ENCODE peak calls at places on chromosomes 13 and 19, in ten cellular contexts. V, H, Y, E, D, C, U, S, Z and K are unnamed samples.

GRCh38 chr13:77516342-77516789 is 19.1 kb upstream of the SCEL start:
- DNase-seq in V (no peak), H (no peak), Y (peak), E (no peak), D (peak), C (no peak), U (peak), S (no peak), Z (peak), K (peak)

GRCh38 chr13:46207828-46208227 is 3.9 kb upstream of the LRRC63 start:
- DNase-seq in V (no peak), H (no peak), Y (no peak), E (no peak), D (no peak), C (no peak), U (no peak), S (no peak), Z (no peak), K (no peak)

GRCh38 chr13:22325761-22326160 is 654.9 kb downstream of the FGF9 start:
- DNase-seq in V (no peak), H (no peak), Y (no peak), E (no peak), D (no peak), C (no peak), U (no peak), S (no peak), Z (no peak), K (no peak)

GRCh38 chr13:113951246-113951999 is 22.5 kb downstream of the C13orf46 start:
- DNase-seq in V (peak), H (peak), Y (peak), E (peak), D (peak), C (peak), U (peak), S (peak), Z (peak), K (peak)

GRCh38 chr19:10416380-10417257 is 3.7 kb upstream of the PDE4A start:
- DNase-seq in V (peak), H (peak), Y (peak), E (peak), D (peak), C (peak), U (peak), S (peak), Z (peak), K (peak)

GRCh38 chr19:30587869-30588268 is 215.7 kb downstream of the ZNF536 start:
- DNase-seq in V (no peak), H (no peak), Y (no peak), E (no peak), D (no peak), C (no peak), U (no peak), S (no peak), Z (no peak), K (no peak)

GRCh38 chr19:50979758-50980157 is 4.0 kb downstream of the KLK7 start:
- DNase-seq in V (no peak), H (no peak), Y (no peak), E (no peak), D (no peak), C (no peak), U (no peak), S (no peak), Z (no peak), K (no peak)

GRCh38 chr13:45817833-45818232 is 33.7 kb downstream of the SIAH3 start:
- DNase-seq in V (no peak), H (no peak), Y (no peak), E (no peak), D (no peak), C (no peak), U (no peak), S (no peak), Z (peak), K (no peak)

GRCh38 chr19:37227996-37228395 is 10.0 kb downstream of the ZNF383 start:
- DNase-seq in V (no peak), H (no peak), Y (no peak), E (peak), D (no peak), C (no peak), U (no peak), S (no peak), Z (peak), K (no peak)

GRCh38 chr13:70310720-70311119 is 202.5 kb upstream of the KLHL1 start:
- DNase-seq in V (peak), H (no peak), Y (no peak), E (peak), D (peak), C (no peak), U (no peak), S (no peak), Z (peak), K (no peak)

GRCh38 chr13:95140502-95140901 is 160.7 kb downstream of the ABCC4 start:
- DNase-seq in V (no peak), H (no peak), Y (no peak), E (no peak), D (no peak), C (no peak), U (no peak), S (no peak), Z (no peak), K (no peak)

GRCh38 chr19:4829001-4829712 is 2.4 kb downstream of the TICAM1 start:
- DNase-seq in V (peak), H (no peak), Y (no peak), E (no peak), D (no peak), C (no peak), U (no peak), S (no peak), Z (no peak), K (no peak)

GRCh38 chr19:55283548-55284393 is at the start of gene BRSK1:
- DNase-seq in V (no peak), H (no peak), Y (peak), E (peak), D (no peak), C (peak), U (peak), S (peak), Z (peak), K (peak)

GRCh38 chr13:112066624-112067004 is 335 bp upstream of the SOX1 start:
- DNase-seq in V (peak), H (no peak), Y (peak), E (no peak), D (no peak), C (no peak), U (no peak), S (no peak), Z (no peak), K (no peak)

GRCh38 chr13:33134213-33134612 is 118.0 kb downstream of the KL start:
- DNase-seq in V (no peak), H (no peak), Y (no peak), E (no peak), D (no peak), C (no peak), U (no peak), S (no peak), Z (peak), K (no peak)

GRCh38 chr19:2289714-2290435 is 7.9 kb upstream of the PEAK3 start:
- DNase-seq in V (peak), H (no peak), Y (no peak), E (no peak), D (no peak), C (no peak), U (no peak), S (peak), Z (no peak), K (no peak)

GRCh38 chr13:111139452-111139851 is 24.3 kb downstream of the ARHGEF7 start:
- DNase-seq in V (no peak), H (no peak), Y (no peak), E (no peak), D (no peak), C (no peak), U (no peak), S (no peak), Z (no peak), K (no peak)

GRCh38 chr13:56039992-56040391 is 1100.7 kb upstream of the PRR20A start:
- DNase-seq in V (no peak), H (no peak), Y (no peak), E (no peak), D (no peak), C (no peak), U (no peak), S (no peak), Z (no peak), K (no peak)